ENCODE peak calls at places on chromosomes 3 and 15, in six cellular contexts. One of them, this sample, is unnamed.

GRCh38 chr3:50271314-50272072 is 2.5 kb downstream of the SEMA3B start:
- DNase-seq in HTR-8/SVneo: no peak
- DNase-seq in stimulated activated CD8-positive, alpha-beta memory T cell treated with anti-CD3 and anti-CD28 coated beads, Interleukin-2, amount 100 ng/mL, for 48 hours: no peak
- DNase-seq in COR-L47: no peak
- DNase-seq in GM12865: no peak
- DNase-seq in pulmonary artery endothelial cell: no peak
- DNase-seq in this sample: no peak

GRCh38 chr15:70593795-70594194 is 169.6 kb downstream of the UACA start:
- DNase-seq in HTR-8/SVneo: no peak
- DNase-seq in stimulated activated CD8-positive, alpha-beta memory T cell treated with anti-CD3 and anti-CD28 coated beads, Interleukin-2, amount 100 ng/mL, for 48 hours: no peak
- DNase-seq in COR-L47: no peak
- DNase-seq in GM12865: no peak
- DNase-seq in pulmonary artery endothelial cell: no peak
- DNase-seq in this sample: no peak

GRCh38 chr3:155382396-155383042 is 89.0 kb upstream of the STRIT1 start:
- DNase-seq in HTR-8/SVneo: peak
- DNase-seq in stimulated activated CD8-positive, alpha-beta memory T cell treated with anti-CD3 and anti-CD28 coated beads, Interleukin-2, amount 100 ng/mL, for 48 hours: peak
- DNase-seq in COR-L47: peak
- DNase-seq in GM12865: peak
- DNase-seq in pulmonary artery endothelial cell: no peak
- DNase-seq in this sample: peak

GRCh38 chr3:141052570-141053069 is 1.5 kb downstream of the SPSB4 start:
- DNase-seq in HTR-8/SVneo: peak
- DNase-seq in stimulated activated CD8-positive, alpha-beta memory T cell treated with anti-CD3 and anti-CD28 coated beads, Interleukin-2, amount 100 ng/mL, for 48 hours: no peak
- DNase-seq in COR-L47: no peak
- DNase-seq in GM12865: no peak
- DNase-seq in pulmonary artery endothelial cell: no peak
- DNase-seq in this sample: no peak

GRCh38 chr15:70474682-70475438 is 288.5 kb downstream of the UACA start:
- DNase-seq in HTR-8/SVneo: peak
- DNase-seq in stimulated activated CD8-positive, alpha-beta memory T cell treated with anti-CD3 and anti-CD28 coated beads, Interleukin-2, amount 100 ng/mL, for 48 hours: no peak
- DNase-seq in COR-L47: peak
- DNase-seq in GM12865: no peak
- DNase-seq in pulmonary artery endothelial cell: peak
- DNase-seq in this sample: no peak

GRCh38 chr3:84277822-84278221 is 681.0 kb upstream of the CADM2 start:
- DNase-seq in HTR-8/SVneo: no peak
- DNase-seq in stimulated activated CD8-positive, alpha-beta memory T cell treated with anti-CD3 and anti-CD28 coated beads, Interleukin-2, amount 100 ng/mL, for 48 hours: no peak
- DNase-seq in COR-L47: no peak
- DNase-seq in GM12865: no peak
- DNase-seq in pulmonary artery endothelial cell: no peak
- DNase-seq in this sample: no peak

GRCh38 chr15:78419331-78419730 is 18.7 kb upstream of the IREB2 start:
- DNase-seq in HTR-8/SVneo: no peak
- DNase-seq in stimulated activated CD8-positive, alpha-beta memory T cell treated with anti-CD3 and anti-CD28 coated beads, Interleukin-2, amount 100 ng/mL, for 48 hours: no peak
- DNase-seq in COR-L47: no peak
- DNase-seq in GM12865: no peak
- DNase-seq in pulmonary artery endothelial cell: no peak
- DNase-seq in this sample: no peak

GRCh38 chr3:174342941-174343431 is 516.1 kb upstream of the NAALADL2 start:
- DNase-seq in HTR-8/SVneo: no peak
- DNase-seq in stimulated activated CD8-positive, alpha-beta memory T cell treated with anti-CD3 and anti-CD28 coated beads, Interleukin-2, amount 100 ng/mL, for 48 hours: no peak
- DNase-seq in COR-L47: no peak
- DNase-seq in GM12865: no peak
- DNase-seq in pulmonary artery endothelial cell: no peak
- DNase-seq in this sample: no peak

GRCh38 chr15:25053000-25053815 is 98.4 kb downstream of the SNRPN start:
- DNase-seq in HTR-8/SVneo: no peak
- DNase-seq in stimulated activated CD8-positive, alpha-beta memory T cell treated with anti-CD3 and anti-CD28 coated beads, Interleukin-2, amount 100 ng/mL, for 48 hours: no peak
- DNase-seq in COR-L47: no peak
- DNase-seq in GM12865: no peak
- DNase-seq in pulmonary artery endothelial cell: no peak
- DNase-seq in this sample: no peak

GRCh38 chr15:60062826-60063225 is 58.7 kb downstream of the FOXB1 start:
- DNase-seq in HTR-8/SVneo: no peak
- DNase-seq in stimulated activated CD8-positive, alpha-beta memory T cell treated with anti-CD3 and anti-CD28 coated beads, Interleukin-2, amount 100 ng/mL, for 48 hours: no peak
- DNase-seq in COR-L47: no peak
- DNase-seq in GM12865: no peak
- DNase-seq in pulmonary artery endothelial cell: no peak
- DNase-seq in this sample: no peak

This sample was measured in OCI-LY7.